ENCODE peak calls at places on chromosomes 12 and 14, in five cellular contexts. One of them, this sample, is unnamed.

GRCh38 chr12:93205361-93205760 is 172.4 kb upstream of the NUDT4 start:
- DNase-seq in cardiac muscle cell: no peak
- DNase-seq in PC-3: no peak
- DNase-seq in fibroblast of lung: no peak
- DNase-seq in pancreas: no peak
- DNase-seq in this sample: no peak

GRCh38 chr12:42284157-42284556 is 41.7 kb downstream of the ZCRB1 start:
- DNase-seq in cardiac muscle cell: no peak
- DNase-seq in PC-3: no peak
- DNase-seq in fibroblast of lung: no peak
- DNase-seq in pancreas: no peak
- DNase-seq in this sample: no peak

GRCh38 chr14:84969501-84969900 is 560.4 kb upstream of the FLRT2 start:
- DNase-seq in cardiac muscle cell: no peak
- DNase-seq in PC-3: peak; percentile 34
- DNase-seq in fibroblast of lung: no peak
- DNase-seq in pancreas: no peak
- DNase-seq in this sample: no peak

GRCh38 chr12:52204095-52204930 is 12.5 kb upstream of the KRT80 start:
- DNase-seq in cardiac muscle cell: no peak
- DNase-seq in PC-3: peak; percentile 77
- DNase-seq in fibroblast of lung: peak; percentile 60
- DNase-seq in pancreas: no peak
- DNase-seq in this sample: no peak

GRCh38 chr12:132346496-132347470 is 17.4 kb upstream of the GALNT9 start:
- DNase-seq in cardiac muscle cell: no peak
- DNase-seq in PC-3: no peak
- DNase-seq in fibroblast of lung: no peak
- DNase-seq in pancreas: no peak
- DNase-seq in this sample: no peak

GRCh38 chr14:32472512-32473472 is 143.7 kb downstream of the AKAP6 start:
- DNase-seq in cardiac muscle cell: no peak
- DNase-seq in PC-3: peak; percentile 60
- DNase-seq in fibroblast of lung: peak; percentile 78
- DNase-seq in pancreas: no peak
- DNase-seq in this sample: peak; percentile 87

GRCh38 chr12:111446044-111446581 is 40.4 kb downstream of the SH2B3 start:
- DNase-seq in cardiac muscle cell: no peak
- DNase-seq in PC-3: no peak
- DNase-seq in fibroblast of lung: peak; percentile 59
- DNase-seq in pancreas: peak; percentile 92
- DNase-seq in this sample: peak; percentile 27

GRCh38 chr12:129245769-129246168 is 392.5 kb downstream of the GLT1D1 start:
- DNase-seq in cardiac muscle cell: no peak
- DNase-seq in PC-3: no peak
- DNase-seq in fibroblast of lung: no peak
- DNase-seq in pancreas: no peak
- DNase-seq in this sample: no peak

GRCh38 chr12:109777544-109777943 is 55.7 kb downstream of the TRPV4 start:
- DNase-seq in cardiac muscle cell: peak; percentile 43
- DNase-seq in PC-3: peak; percentile 30
- DNase-seq in fibroblast of lung: peak; percentile 9
- DNase-seq in pancreas: no peak
- DNase-seq in this sample: peak; percentile 79

GRCh38 chr12:45518516-45519235 is 210.8 kb upstream of the ARID2 start:
- DNase-seq in cardiac muscle cell: no peak
- DNase-seq in PC-3: no peak
- DNase-seq in fibroblast of lung: no peak
- DNase-seq in pancreas: no peak
- DNase-seq in this sample: no peak

GRCh38 chr12:119681139-119681538 is 13.2 kb downstream of the PRKAB1 start:
- DNase-seq in cardiac muscle cell: no peak
- DNase-seq in PC-3: no peak
- DNase-seq in fibroblast of lung: no peak
- DNase-seq in pancreas: no peak
- DNase-seq in this sample: no peak

GRCh38 chr14:77760381-77761204 is at the start of gene SNW1:
- DNase-seq in cardiac muscle cell: peak; percentile 96
- DNase-seq in PC-3: peak; percentile 97
- DNase-seq in fibroblast of lung: peak; percentile 61
- DNase-seq in pancreas: peak; percentile 91
- DNase-seq in this sample: peak; percentile 87

GRCh38 chr14:77763978-77764377 is 3.0 kb upstream of the SNW1 start:
- DNase-seq in cardiac muscle cell: no peak
- DNase-seq in PC-3: no peak
- DNase-seq in fibroblast of lung: no peak
- DNase-seq in pancreas: no peak
- DNase-seq in this sample: no peak

GRCh38 chr14:77763316-77763715 is 2.4 kb upstream of the SNW1 start:
- DNase-seq in cardiac muscle cell: no peak
- DNase-seq in PC-3: no peak
- DNase-seq in fibroblast of lung: no peak
- DNase-seq in pancreas: no peak
- DNase-seq in this sample: no peak

DNA sequence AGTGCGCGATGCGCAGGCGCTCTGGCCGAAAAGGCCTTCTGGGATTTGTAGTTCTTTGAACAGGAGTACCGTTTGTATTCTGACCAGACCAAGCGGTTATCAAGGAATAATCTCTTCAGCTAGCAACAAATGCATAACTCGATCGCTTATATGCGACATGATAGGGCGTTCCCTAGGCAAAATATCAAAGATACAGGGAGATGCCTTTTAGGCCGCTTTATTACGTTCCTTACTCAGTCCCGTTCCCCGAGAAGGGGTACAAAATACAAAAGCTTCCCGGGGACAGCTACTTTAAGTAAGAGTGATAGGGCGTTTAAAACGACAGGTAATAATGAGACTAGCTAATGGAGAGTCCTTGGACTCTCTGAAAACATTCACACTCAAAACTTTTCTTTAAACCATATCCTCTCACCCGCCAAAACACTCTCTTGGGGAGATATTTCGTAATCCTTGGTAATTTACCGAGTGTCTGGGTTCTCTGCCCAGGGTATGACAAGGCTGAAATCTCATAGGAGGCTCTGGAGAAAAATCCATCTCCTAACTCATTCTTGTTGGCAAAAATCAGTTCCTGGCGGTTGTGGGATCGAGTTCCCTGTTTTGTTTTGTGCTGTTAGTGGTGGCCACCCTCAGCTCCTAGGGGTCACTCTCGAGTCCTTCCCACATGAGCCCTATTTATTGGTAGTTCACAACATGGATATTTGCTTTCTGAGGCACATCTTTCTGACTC is 412 bp upstream of the SNW1 start:
- DNase-seq in cardiac muscle cell: peak; percentile 35
- DNase-seq in PC-3: peak; percentile 39
- DNase-seq in fibroblast of lung: peak; percentile 95
- DNase-seq in pancreas: no peak
- DNase-seq in this sample: no peak
- H3K4me1 ChIP-seq in cardiac muscle cell: peaks cover 6% of the 10 kb centered on the region
- H3K4me1 ChIP-seq in PC-3: peaks cover 19% of the 10 kb centered on the region
- H3K4me1 ChIP-seq in fibroblast of lung: peaks cover 8% of the 10 kb centered on the region
- H3K4me1 ChIP-seq in pancreas: peaks cover 17% of the 10 kb centered on the region
- H3K4me1 ChIP-seq in this sample: no peaks in the 10 kb centered on the region

GRCh38 chr14:49893309-49894213 is 679 bp downstream of the ARF6 start:
- DNase-seq in cardiac muscle cell: peak; percentile 17
- DNase-seq in PC-3: peak; percentile 36
- DNase-seq in fibroblast of lung: peak; percentile 42
- DNase-seq in pancreas: no peak
- DNase-seq in this sample: no peak

GRCh38 chr14:49895480-49895879 is 2.6 kb downstream of the ARF6 start:
- DNase-seq in cardiac muscle cell: no peak
- DNase-seq in PC-3: peak; percentile 47
- DNase-seq in fibroblast of lung: no peak
- DNase-seq in pancreas: no peak
- DNase-seq in this sample: no peak

GRCh38 chr14:49896956-49897355 is 4.1 kb downstream of the ARF6 start:
- DNase-seq in cardiac muscle cell: no peak
- DNase-seq in PC-3: no peak
- DNase-seq in fibroblast of lung: no peak
- DNase-seq in pancreas: no peak
- DNase-seq in this sample: no peak

GRCh38 chr14:49892301-49892635 is 614 bp upstream of the ARF6 start:
- DNase-seq in cardiac muscle cell: no peak
- DNase-seq in PC-3: peak; percentile 63
- DNase-seq in fibroblast of lung: peak; percentile 92
- DNase-seq in pancreas: peak; percentile 70
- DNase-seq in this sample: no peak

GRCh38 chr14:49892636-49893308 is at the start of gene ARF6:
- DNase-seq in cardiac muscle cell: peak; percentile 98
- DNase-seq in PC-3: peak; percentile 99
- DNase-seq in fibroblast of lung: peak; percentile 97
- DNase-seq in pancreas: peak; percentile 98
- DNase-seq in this sample: peak; percentile 83
- TF ChIP-seq CTCF in cardiac muscle cell: peak; percentile 21
- TF ChIP-seq CTCF in PC-3: no peak
- TF ChIP-seq CTCF in fibroblast of lung: no peak
- TF ChIP-seq CTCF in pancreas: no peak
- TF ChIP-seq CTCF in this sample: peak; percentile 59

DNA sequence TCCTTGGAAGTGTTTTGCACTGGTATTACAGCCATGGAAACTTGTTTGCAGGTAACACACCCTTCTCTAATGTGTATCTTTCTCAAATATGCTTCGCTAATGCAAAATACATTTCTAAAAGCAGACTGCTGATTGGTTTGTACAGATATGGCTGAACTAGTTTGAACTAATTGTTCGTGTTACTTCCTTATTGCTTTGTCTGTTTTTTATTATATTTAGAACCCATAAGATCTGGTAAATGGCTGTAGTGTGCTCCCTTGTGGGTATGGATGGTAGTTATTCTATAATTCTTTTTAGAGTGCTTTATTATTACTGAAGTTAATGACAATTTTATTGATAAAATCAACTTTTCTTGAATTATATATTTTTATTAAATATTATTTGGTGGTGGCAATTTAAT is 53.0 kb downstream of the ATF7IP start:
- DNase-seq in cardiac muscle cell: no peak
- DNase-seq in PC-3: peak; percentile 33
- DNase-seq in fibroblast of lung: peak; percentile 63
- DNase-seq in pancreas: no peak
- DNase-seq in this sample: peak; percentile 20
- H3K27ac ChIP-seq in cardiac muscle cell: peak overlapping the region; percentile 86
- H3K27ac ChIP-seq in PC-3: no peak overlapping the region
- H3K27ac ChIP-seq in fibroblast of lung: no peak overlapping the region
- H3K27ac ChIP-seq in pancreas: no peak overlapping the region
- H3K27ac ChIP-seq in this sample: no peak overlapping the region

DNA sequence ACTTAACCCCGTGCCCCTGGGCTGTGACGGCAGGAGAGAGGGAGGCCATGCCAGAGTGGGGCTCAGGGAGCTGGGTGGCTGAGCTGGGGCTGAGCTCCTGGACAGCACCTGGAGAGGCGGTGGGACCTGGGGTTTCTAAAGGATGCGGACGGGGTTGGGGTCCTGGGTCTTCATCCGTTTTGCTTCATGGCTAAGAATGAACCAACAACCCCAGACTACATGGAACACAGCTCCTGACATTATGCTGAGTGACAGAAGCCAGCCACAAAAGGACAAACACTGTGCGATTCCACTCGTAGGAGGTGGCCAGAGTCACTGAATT is 60.6 kb downstream of the NCOR2 start:
- DNase-seq in cardiac muscle cell: no peak
- DNase-seq in PC-3: no peak
- DNase-seq in fibroblast of lung: no peak
- DNase-seq in pancreas: no peak
- DNase-seq in this sample: no peak
- H3K4me1 ChIP-seq in cardiac muscle cell: peaks cover 52% of the 10 kb centered on the region
- H3K4me1 ChIP-seq in PC-3: peaks cover 12% of the 10 kb centered on the region
- H3K4me1 ChIP-seq in fibroblast of lung: peaks cover 27% of the 10 kb centered on the region
- H3K4me1 ChIP-seq in pancreas: peaks cover 50% of the 10 kb centered on the region
- H3K4me1 ChIP-seq in this sample: peaks cover 34% of the 10 kb centered on the region

GRCh38 chr12:116882742-116883141 is 1.5 kb upstream of the HRK start:
- DNase-seq in cardiac muscle cell: no peak
- DNase-seq in PC-3: peak; percentile 70
- DNase-seq in fibroblast of lung: peak; percentile 53
- DNase-seq in pancreas: no peak
- DNase-seq in this sample: peak; percentile 11
- TF ChIP-seq CTCF in cardiac muscle cell: peak; percentile 30
- TF ChIP-seq CTCF in PC-3: peak; percentile 65
- TF ChIP-seq CTCF in fibroblast of lung: peak; percentile 25
- TF ChIP-seq CTCF in pancreas: no peak
- TF ChIP-seq CTCF in this sample: peak; percentile 64

GRCh38 chr14:91032250-91032649 is 28.2 kb downstream of the RPS6KA5 start:
- DNase-seq in cardiac muscle cell: no peak
- DNase-seq in PC-3: no peak
- DNase-seq in fibroblast of lung: no peak
- DNase-seq in pancreas: no peak
- DNase-seq in this sample: no peak
- H3K27ac ChIP-seq in cardiac muscle cell: no peak overlapping the region
- H3K27ac ChIP-seq in PC-3: no peak overlapping the region
- H3K27ac ChIP-seq in fibroblast of lung: no peak overlapping the region
- H3K27ac ChIP-seq in pancreas: no peak overlapping the region
- H3K27ac ChIP-seq in this sample: no peak overlapping the region